ENCODE peak calls at places on chromosome 20, in seven cellular contexts. W is right lobe of liver, N is IMR-90, J is heart left ventricle, M is HCT116, K is upper lobe of left lung, A is HepG2. X is an unnamed sample.

GRCh38 chr20:25230177-25230831 is 17.6 kb upstream of the PYGB start:
- ATAC-seq in A (no peak), K (no peak), W (no peak), N (no peak), M (no peak), J (peak; percentile 11), X (no peak)

GRCh38 chr20:10469599-10469998 is 34.5 kb downstream of the SLX4IP start:
- ATAC-seq in A (peak; percentile 80), J (peak; percentile 72), M (peak; percentile 80), N (peak; percentile 80), W (peak; percentile 74), K (peak; percentile 86), X (peak; percentile 65)

GRCh38 chr20:62523473-62524203 is 47.8 kb upstream of the GATA5 start:
- ATAC-seq in J (no peak), A (peak; percentile 88), W (no peak), K (no peak), M (peak; percentile 98), N (no peak), X (no peak)

GRCh38 chr20:63858393-63859165 is 2.7 kb upstream of the ABHD16B start:
- ATAC-seq in A (peak; percentile 45), K (peak; percentile 1), J (peak; percentile 56), W (peak; percentile 57), N (peak; percentile 45), M (peak; percentile 35), X (peak; percentile 20)

GRCh38 chr20:25233016-25233772 is 14.7 kb upstream of the PYGB start:
- ATAC-seq in W (peak; percentile 87), J (no peak), K (peak; percentile 57), A (peak; percentile 82), M (peak; percentile 55), N (peak; percentile 12), X (peak; percentile 21)

GRCh38 chr20:53865905-53866786 is 204.2 kb downstream of the BCAS1 start:
- ATAC-seq in J (peak; percentile 52), K (peak; percentile 76), W (peak; percentile 70), N (peak; percentile 83), M (peak; percentile 70), A (peak; percentile 54), X (peak; percentile 47)

GRCh38 chr20:6718660-6719059 is 48.8 kb upstream of the BMP2 start:
- ATAC-seq in J (no peak), N (no peak), W (no peak), K (peak; percentile 37), M (no peak), A (no peak), X (no peak)

GRCh38 chr20:13267231-13267630 is 46.2 kb downstream of the ISM1 start:
- ATAC-seq in W (peak; percentile 89), J (no peak), K (peak; percentile 12), M (no peak), N (no peak), A (no peak), X (no peak)

GRCh38 chr20:51494241-51495110 is 48.0 kb downstream of the NFATC2 start:
- ATAC-seq in J (no peak), N (no peak), W (no peak), M (no peak), K (no peak), A (no peak), X (no peak)

GRCh38 chr20:37517371-37517748 is 3.7 kb upstream of the NNAT start:
- ATAC-seq in A (no peak), K (no peak), W (no peak), M (no peak), N (peak; percentile 78), J (no peak), X (no peak)

GRCh38 chr20:36128463-36129176 is 25.9 kb upstream of the EPB41L1 start:
- ATAC-seq in A (no peak), K (no peak), N (peak; percentile 91), J (no peak), M (peak; percentile 71), W (no peak), X (no peak)

GRCh38 chr20:53827292-53827995 is 233.8 kb upstream of the ZNF217 start:
- ATAC-seq in W (no peak), A (no peak), N (no peak), K (no peak), M (no peak), J (no peak), X (no peak)

GRCh38 chr20:44104807-44105517 is 82.0 kb downstream of the JPH2 start:
- ATAC-seq in N (peak; percentile 83), W (peak; percentile 55), K (no peak), A (no peak), J (no peak), M (peak; percentile 58), X (peak; percentile 48)

GRCh38 chr20:60765821-60766403 is 486.1 kb upstream of the CDH4 start:
- ATAC-seq in M (no peak), N (no peak), A (no peak), W (no peak), J (no peak), K (no peak), X (no peak)

GRCh38 chr20:35192071-35192872 is 20.4 kb downstream of the PROCR start:
- ATAC-seq in W (peak; percentile 69), A (no peak), K (no peak), M (no peak), N (peak; percentile 22), J (no peak), X (no peak)

GRCh38 chr20:1946762-1947534 is 46.9 kb downstream of the PDYN start:
- ATAC-seq in N (peak; percentile 50), J (no peak), M (no peak), K (peak; percentile 57), A (peak; percentile 61), W (peak; percentile 9), X (no peak)

GRCh38 chr20:40757087-40757486 is 68.1 kb upstream of the MAFB start:
- ATAC-seq in M (no peak), A (no peak), W (peak; percentile 30), N (no peak), J (no peak), K (no peak), X (no peak)

GRCh38 chr20:9145142-9145541 is 76.3 kb downstream of the PLCB4 start:
- ATAC-seq in M (no peak), A (no peak), W (no peak), K (no peak), N (no peak), J (no peak), X (no peak)

GRCh38 chr20:51749674-51750036 is 18.5 kb downstream of the ATP9A start:
- ATAC-seq in J (no peak), K (peak; percentile 37), M (peak; percentile 39), A (no peak), W (peak; percentile 46), N (peak; percentile 40), X (no peak)

GRCh38 chr20:62083312-62083711 is 17.6 kb upstream of the TAF4 start:
- ATAC-seq in W (no peak), J (no peak), N (no peak), A (no peak), K (no peak), M (no peak), X (no peak)

GRCh38 chr20:22920898-22921297 is 114.2 kb upstream of the SSTR4 start:
- ATAC-seq in J (no peak), A (no peak), N (no peak), W (no peak), K (no peak), M (no peak), X (no peak)

GRCh38 chr20:12978613-12979495 is 29.9 kb upstream of the SPTLC3 start:
- ATAC-seq in N (no peak), J (no peak), A (peak; percentile 81), M (no peak), W (peak; percentile 71), K (no peak), X (no peak)

GRCh38 chr20:25496968-25497401 is 88.3 kb downstream of the NINL start:
- ATAC-seq in M (peak; percentile 63), N (no peak), J (no peak), W (peak; percentile 39), K (no peak), A (no peak), X (no peak)

GRCh38 chr20:29689411-29690225 is 1567.8 kb upstream of the DEFB115 start:
- ATAC-seq in N (no peak), K (peak; percentile 60), J (peak; percentile 42), W (no peak), A (no peak), M (no peak), X (no peak)

GRCh38 chr20:14582855-14583254 is 245.4 kb upstream of the FLRT3 start:
- ATAC-seq in M (no peak), N (no peak), A (no peak), K (no peak), W (no peak), J (no peak), X (no peak)

DNA sequence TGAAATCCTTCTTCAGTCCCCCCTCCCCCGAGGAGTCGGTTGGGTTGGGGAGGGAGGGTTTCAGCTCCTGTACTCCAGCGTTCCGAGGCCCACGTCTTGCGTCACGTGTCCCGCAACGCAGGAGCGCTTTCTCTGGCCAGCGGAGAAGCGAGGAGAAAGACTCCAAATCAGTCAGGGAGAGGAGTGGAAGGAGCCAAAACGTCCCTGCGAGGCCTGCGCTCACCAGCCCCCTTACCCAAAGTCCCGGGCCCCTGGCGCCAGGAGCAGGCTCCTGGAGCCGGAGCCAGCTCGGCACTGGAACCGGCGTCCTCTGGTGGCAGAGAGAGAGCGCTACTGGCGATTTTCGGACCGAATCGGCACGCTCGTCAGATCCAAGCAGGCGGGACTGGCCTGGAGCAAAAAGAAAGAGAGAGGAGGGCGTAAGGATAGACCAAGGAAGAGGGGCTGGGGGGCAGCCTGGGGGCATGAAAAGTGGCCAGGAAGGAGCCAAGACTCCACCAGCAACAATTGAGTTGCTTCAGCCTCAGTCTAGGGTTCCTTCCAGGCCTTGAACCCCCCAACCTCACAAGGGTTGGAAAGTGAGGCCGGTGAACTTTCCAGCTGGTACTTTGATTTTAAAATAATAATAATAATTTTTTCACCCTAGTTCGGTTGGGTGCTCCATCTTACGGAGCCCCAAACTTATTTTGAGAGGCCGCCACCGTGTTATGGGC is at the start of gene GNAS:
- ATAC-seq in J (no peak), W (peak; percentile 80), M (no peak), A (peak; percentile 68), N (peak; percentile 43), K (peak; percentile 68), X (peak; percentile 37)
- TF ChIP-seq CTCF in J (peak; percentile 51), W (peak; percentile 53), M (no peak), A (peak; percentile 75), N (peak; percentile 69), K (peak; percentile 26), X (peak; percentile 66)

DNA sequence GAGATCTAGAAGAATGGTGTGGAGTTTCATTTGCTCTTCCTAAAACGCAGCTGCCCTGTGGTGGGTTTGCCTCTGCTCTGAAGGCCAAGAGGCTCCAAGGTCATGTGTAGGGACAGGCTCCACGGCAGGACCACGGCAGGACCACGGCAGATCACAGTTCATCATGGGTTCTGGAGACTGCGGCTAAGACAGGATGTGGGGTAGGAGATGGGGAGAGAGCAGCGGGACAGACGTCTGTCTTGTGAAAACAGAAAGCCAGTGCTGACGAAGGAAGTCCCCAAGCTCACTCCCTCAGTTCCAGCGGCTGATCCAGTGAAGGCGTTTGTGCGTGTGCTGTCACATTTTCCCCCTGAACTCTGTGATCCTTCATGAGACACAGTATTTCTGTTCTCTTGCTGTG is 67.9 kb upstream of the PTGIS start:
- ATAC-seq in A (no peak), K (no peak), M (no peak), J (no peak), N (no peak), W (peak; percentile 20), X (no peak)
- TF ChIP-seq POLR2A in A (no peak), K (no peak), M (no peak), J (no peak), N (no peak), W (no peak), X (no peak)

GRCh38 chr20:33515569-33516216 is 25.8 kb downstream of the CBFA2T2 start:
- ATAC-seq in K (no peak), A (no peak), J (no peak), W (no peak), M (peak; percentile 42), N (no peak), X (no peak)
- TF ChIP-seq CTCF in K (no peak), A (peak; percentile 56), J (no peak), W (no peak), M (peak; percentile 22), N (peak; percentile 32), X (no peak)

GRCh38 chr20:57698867-57699275 is 10.9 kb downstream of the PMEPA1 start:
- ATAC-seq in J (no peak), A (no peak), N (peak; percentile 1), K (no peak), M (peak; percentile 3), W (no peak), X (no peak)
- TF ChIP-seq POLR2A in J (no peak), A (no peak), N (no peak), K (no peak), M (no peak), W (no peak), X (no peak)

X was measured in gastroesophageal sphincter.